ENCODE peak calls at places on chromosomes 3 and 15, in four cellular contexts. Z, K, E and D are unnamed samples.

GRCh38 chr3:47408839-47409229 is 28.0 kb downstream of the PTPN23 start:
- DNase-seq in Z (no peak), K (no peak), E (no peak), D (no peak)

GRCh38 chr3:169256027-169256426 is 407.5 kb downstream of the MECOM start:
- DNase-seq in Z (no peak), K (no peak), E (no peak), D (no peak)

GRCh38 chr3:79670178-79670577 is 97.6 kb downstream of the ROBO1 start:
- DNase-seq in Z (no peak), K (no peak), E (no peak), D (no peak)

GRCh38 chr15:100987143-100987542 is 68.0 kb downstream of the LRRK1 start:
- DNase-seq in Z (no peak), K (no peak), E (no peak), D (no peak)

GRCh38 chr15:39287322-39288195 is 293.3 kb upstream of the THBS1 start:
- DNase-seq in Z (no peak), K (no peak), E (no peak), D (no peak)

GRCh38 chr3:61679103-61679502 is 117.7 kb downstream of the PTPRG start:
- DNase-seq in Z (no peak), K (no peak), E (no peak), D (no peak)

GRCh38 chr3:125166581-125166980 is 46.0 kb downstream of the SLC12A8 start:
- DNase-seq in Z (no peak), K (no peak), E (no peak), D (no peak)

GRCh38 chr3:66256806-66257205 is 36.0 kb downstream of the SLC25A26 start:
- DNase-seq in Z (no peak), K (no peak), E (no peak), D (no peak)

GRCh38 chr3:36674816-36675215 is 89.5 kb downstream of the DCLK3 start:
- DNase-seq in Z (no peak), K (no peak), E (no peak), D (no peak)

GRCh38 chr3:39707314-39707909 is 102.0 kb upstream of the MYRIP start:
- DNase-seq in Z (no peak), K (no peak), E (peak; percentile 13), D (no peak)

GRCh38 chr3:78101363-78101762 is 1061.5 kb downstream of the ROBO2 start:
- DNase-seq in Z (no peak), K (no peak), E (no peak), D (no peak)

GRCh38 chr3:187736418-187736871 is 8.8 kb downstream of the BCL6 start:
- DNase-seq in Z (no peak), K (no peak), E (no peak), D (no peak)

GRCh38 chr15:78925076-78925624 is 19.7 kb downstream of the CTSH start:
- DNase-seq in Z (no peak), K (no peak), E (no peak), D (no peak)

GRCh38 chr3:2826036-2826435 is 284.1 kb downstream of the IL5RA start:
- DNase-seq in Z (no peak), K (no peak), E (no peak), D (no peak)

GRCh38 chr15:35657679-35658201 is 111.8 kb upstream of the DPH6 start:
- DNase-seq in Z (no peak), K (no peak), E (no peak), D (no peak)

GRCh38 chr15:98444067-98444600 is 204.2 kb upstream of the IGF1R start:
- DNase-seq in Z (no peak), K (no peak), E (no peak), D (no peak)

GRCh38 chr3:187286467-187287059 is 5.0 kb downstream of the MASP1 start:
- DNase-seq in Z (no peak), K (no peak), E (peak; percentile 70), D (no peak)

GRCh38 chr15:98647026-98647773 is 1.1 kb upstream of the IGF1R start:
- DNase-seq in Z (peak; percentile 36), K (no peak), E (peak; percentile 51), D (peak; percentile 52)

GRCh38 chr3:100954990-100955389 is 38.2 kb downstream of the ABI3BP start:
- DNase-seq in Z (no peak), K (no peak), E (no peak), D (no peak)

GRCh38 chr3:31709005-31709404 is 176.3 kb downstream of the STT3B start:
- DNase-seq in Z (no peak), K (no peak), E (no peak), D (no peak)

GRCh38 chr3:16311960-16312451 is 47.0 kb downstream of the OXNAD1 start:
- DNase-seq in Z (no peak), K (no peak), E (no peak), D (no peak)

GRCh38 chr15:49239105-49239504 is 69.1 kb downstream of the GALK2 start:
- DNase-seq in Z (no peak), K (no peak), E (no peak), D (no peak)

GRCh38 chr15:26974120-26974780 is 3.3 kb downstream of the GABRG3 start:
- DNase-seq in Z (no peak), K (no peak), E (peak; percentile 13), D (no peak)

GRCh38 chr3:44469914-44470313 is 7.6 kb downstream of the ZNF445 start:
- DNase-seq in Z (no peak), K (no peak), E (no peak), D (no peak)

GRCh38 chr3:52512105-52512504 is 17.0 kb downstream of the STAB1 start:
- DNase-seq in Z (no peak), K (no peak), E (no peak), D (no peak)

DNA sequence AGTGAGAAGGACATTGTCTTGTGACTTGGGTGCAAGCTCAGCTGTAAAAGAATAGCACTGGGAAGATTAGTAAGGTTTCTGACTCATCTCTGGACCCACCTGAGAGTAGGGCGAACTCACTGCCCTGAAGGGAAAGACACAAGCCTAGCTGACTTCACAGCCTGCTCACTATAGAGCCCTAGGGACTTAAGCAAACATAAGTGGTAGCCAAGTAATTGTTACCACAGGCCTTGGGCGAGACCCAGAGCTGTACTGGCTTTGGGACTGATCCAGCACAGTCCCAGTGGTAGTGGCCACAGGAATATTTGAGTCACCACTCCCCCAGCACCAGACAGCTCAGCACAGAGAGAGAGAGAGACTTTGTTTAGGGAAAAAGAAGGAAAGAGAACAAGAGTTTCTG is 429.9 kb downstream of the TBL1XR1 start:
- DNase-seq in Z (no peak), K (no peak), E (no peak), D (no peak)
- TF ChIP-seq TAF1 in Z (no peak), K (no peak), E (no peak), D (no peak)

DNA sequence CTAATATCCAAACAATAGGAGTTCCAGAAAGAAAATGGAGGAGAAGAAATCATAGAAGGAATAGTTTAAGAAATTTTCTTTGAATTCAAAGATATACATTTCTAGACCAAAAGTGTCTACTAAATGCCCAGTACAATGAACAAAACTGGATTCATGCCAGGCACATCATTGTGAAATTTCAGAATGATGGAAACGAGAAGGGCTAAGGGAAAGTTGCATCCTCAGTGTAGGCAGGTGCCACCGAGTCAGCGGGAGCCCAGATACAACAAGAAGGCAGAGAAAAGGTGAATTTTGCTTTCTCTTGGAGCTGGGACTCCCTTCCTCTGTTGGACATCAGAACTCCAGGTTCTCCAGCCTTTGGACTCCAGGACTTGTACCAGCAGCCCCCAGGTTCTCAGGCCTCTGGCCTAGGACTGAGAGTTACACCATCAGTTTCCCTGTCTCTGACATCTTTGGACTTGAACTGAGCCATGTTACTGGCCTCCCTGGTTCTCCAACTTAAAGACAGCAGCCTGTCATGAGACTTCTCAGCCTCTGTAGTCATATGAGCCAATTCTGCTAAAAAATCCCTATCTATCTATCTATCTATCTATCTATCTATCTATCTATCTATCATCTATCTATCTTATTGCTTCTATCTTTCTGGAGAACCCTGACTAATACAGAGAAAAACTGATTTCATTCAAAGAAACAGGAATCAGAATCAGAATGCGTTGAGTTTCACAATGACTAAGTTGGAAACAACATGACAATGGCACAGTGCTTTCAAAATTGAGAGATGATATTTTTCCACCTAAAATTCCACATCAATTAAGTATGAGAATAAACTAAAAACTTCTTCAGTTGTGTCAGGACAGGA is 207.7 kb downstream of the FAM43A start:
- DNase-seq in Z (no peak), K (peak; percentile 16), E (no peak), D (no peak)
- TF ChIP-seq POLR2AphosphoS5 in Z (no peak), K (no peak), E (no peak), D (no peak)

DNA sequence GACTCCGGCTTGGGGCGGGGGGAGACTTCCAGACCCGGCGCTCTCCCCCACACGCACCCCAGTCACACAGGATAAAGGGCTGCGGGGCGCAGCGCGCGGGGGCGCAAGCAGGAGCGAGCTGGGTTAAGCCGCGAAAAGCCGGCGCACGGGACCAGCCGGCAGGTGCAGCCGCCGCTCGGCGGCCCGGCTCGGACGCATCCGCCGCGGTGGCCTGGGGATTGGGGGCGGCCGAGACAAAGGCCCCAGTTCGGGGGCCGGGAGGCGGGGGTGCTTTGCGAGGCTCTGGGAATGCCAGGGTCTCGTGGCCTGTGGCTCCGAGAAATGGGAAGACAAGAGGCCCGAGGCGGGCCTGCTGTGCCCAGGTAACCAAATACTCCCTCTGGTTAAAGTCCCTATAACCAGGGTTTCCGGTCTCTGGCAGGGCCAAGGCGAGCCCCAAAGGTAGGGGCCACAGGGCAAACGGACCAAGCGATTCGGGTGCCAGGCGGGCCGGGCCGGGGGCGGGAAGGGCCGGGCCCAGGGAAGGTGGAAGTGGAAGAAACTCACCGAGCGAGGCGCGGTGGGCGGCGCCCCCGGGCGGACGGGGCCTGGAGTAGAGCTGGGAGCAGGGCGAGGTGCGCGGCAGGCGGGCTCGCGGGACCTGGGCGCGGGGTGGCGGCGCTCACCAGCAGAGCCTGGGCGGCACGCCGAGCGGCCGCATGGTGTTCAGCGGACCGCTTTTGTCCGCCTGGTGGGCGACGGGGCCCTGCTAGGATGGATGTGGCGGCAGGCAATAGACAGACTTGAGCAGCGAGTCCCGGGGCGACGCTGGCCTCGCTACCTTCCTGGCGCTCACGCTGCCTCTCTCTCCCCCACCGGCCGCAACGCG is at the start of gene GATA2:
- DNase-seq in Z (no peak), K (no peak), E (no peak), D (no peak)
- TF ChIP-seq POLR2A in Z (no peak), K (no peak), E (no peak), D (no peak)

GRCh38 chr3:171566803-171567422 is 106.7 kb upstream of the TNIK start:
- DNase-seq in Z (no peak), K (peak; percentile 42), E (peak; percentile 41), D (no peak)
- TF ChIP-seq TAF1 in Z (no peak), K (no peak), E (no peak), D (no peak)

DNA sequence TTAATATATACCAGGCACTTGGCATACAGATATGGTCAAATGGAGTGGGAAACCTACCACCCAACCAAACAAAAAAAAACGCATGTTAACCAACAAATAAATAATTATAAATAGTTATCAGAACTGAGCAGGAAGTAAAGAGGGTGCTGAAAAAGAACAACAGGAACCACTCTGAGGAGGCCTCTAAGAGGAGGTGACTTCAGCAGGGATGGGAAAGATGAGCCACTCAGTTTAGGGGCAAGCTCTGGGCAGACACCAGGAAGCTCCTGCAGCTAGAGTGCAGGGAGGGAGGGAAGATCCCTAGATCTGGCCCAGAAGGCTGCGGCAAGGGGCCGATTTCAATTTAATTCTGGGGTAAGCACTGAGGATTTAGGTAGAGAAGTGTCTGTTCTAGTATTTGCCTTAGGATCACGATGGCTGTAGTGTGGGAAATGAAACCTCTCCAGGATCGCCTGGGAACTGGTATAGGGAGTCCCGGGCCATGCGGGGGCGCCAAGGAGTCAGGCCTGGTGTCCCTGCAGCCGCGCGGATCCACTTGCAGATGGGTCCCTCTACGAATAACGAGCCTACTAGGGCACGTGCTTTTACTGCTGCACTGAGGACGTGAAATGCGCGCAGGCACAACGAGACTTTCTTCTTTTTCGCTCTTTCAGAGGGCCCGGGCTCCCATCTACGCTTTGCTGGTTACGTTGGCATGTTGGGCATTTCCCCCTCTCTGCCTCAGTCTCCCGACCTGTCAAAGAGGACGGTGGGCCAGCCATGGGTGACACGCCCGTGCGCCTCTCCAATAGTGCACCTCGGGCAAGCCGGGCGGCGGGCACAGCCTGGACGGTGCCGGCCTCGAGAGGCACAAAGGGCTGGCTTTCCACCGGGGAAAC is 1.5 kb upstream of the LIMD1 start:
- DNase-seq in Z (peak; percentile 70), K (no peak), E (peak; percentile 89), D (peak; percentile 40)
- TF ChIP-seq POLR2AphosphoS5 in Z (no peak), K (no peak), E (no peak), D (no peak)